ENCODE peak calls at places on chromosomes 4 and X, in seven cellular contexts. E, C, A, N, S, H and U are unnamed samples.

GRCh38 chr4:183823394-183823793 is 81.7 kb upstream of the STOX2 start:
- DNase-seq in H (no peak), A (peak), S (no peak), E (no peak), N (peak), C (no peak), U (peak)

GRCh38 chr4:152938237-152938969 is 2.3 kb downstream of the FHDC1 start:
- DNase-seq in S (peak), N (no peak), E (no peak), A (no peak), H (no peak), C (no peak), U (no peak)

GRCh38 chr4:1626151-1626550 is 58.0 kb downstream of the FAM53A start:
- DNase-seq in N (no peak), A (peak), E (no peak), S (no peak), H (no peak), C (no peak), U (no peak)

GRCh38 chr4:98996056-98996941 is 778 bp downstream of the METAP1 start:
- DNase-seq in S (no peak), E (no peak), H (peak), A (peak), C (no peak), N (peak), U (no peak)

GRCh38 chrX:103175944-103176753 is 38.8 kb upstream of the BEX4 start:
- DNase-seq in N (peak), E (peak), H (peak), C (peak), A (peak), S (peak), U (peak)

GRCh38 chr4:183383606-183384005 is 60.8 kb upstream of the CDKN2AIP start:
- DNase-seq in A (no peak), E (no peak), S (no peak), H (no peak), C (no peak), N (no peak), U (no peak)

GRCh38 chrX:111560801-111561200 is 49.4 kb downstream of the SERTM2 start:
- DNase-seq in A (no peak), H (no peak), C (no peak), S (no peak), E (no peak), N (no peak), U (no peak)

GRCh38 chr4:141711211-141711610 is 74.8 kb downstream of the IL15 start:
- DNase-seq in A (peak), C (peak), N (peak), E (no peak), H (no peak), S (no peak), U (no peak)

GRCh38 chr4:82782626-82783025 is 16.0 kb downstream of the SCD5 start:
- DNase-seq in E (no peak), N (no peak), H (no peak), S (no peak), A (no peak), C (no peak), U (no peak)

DNA sequence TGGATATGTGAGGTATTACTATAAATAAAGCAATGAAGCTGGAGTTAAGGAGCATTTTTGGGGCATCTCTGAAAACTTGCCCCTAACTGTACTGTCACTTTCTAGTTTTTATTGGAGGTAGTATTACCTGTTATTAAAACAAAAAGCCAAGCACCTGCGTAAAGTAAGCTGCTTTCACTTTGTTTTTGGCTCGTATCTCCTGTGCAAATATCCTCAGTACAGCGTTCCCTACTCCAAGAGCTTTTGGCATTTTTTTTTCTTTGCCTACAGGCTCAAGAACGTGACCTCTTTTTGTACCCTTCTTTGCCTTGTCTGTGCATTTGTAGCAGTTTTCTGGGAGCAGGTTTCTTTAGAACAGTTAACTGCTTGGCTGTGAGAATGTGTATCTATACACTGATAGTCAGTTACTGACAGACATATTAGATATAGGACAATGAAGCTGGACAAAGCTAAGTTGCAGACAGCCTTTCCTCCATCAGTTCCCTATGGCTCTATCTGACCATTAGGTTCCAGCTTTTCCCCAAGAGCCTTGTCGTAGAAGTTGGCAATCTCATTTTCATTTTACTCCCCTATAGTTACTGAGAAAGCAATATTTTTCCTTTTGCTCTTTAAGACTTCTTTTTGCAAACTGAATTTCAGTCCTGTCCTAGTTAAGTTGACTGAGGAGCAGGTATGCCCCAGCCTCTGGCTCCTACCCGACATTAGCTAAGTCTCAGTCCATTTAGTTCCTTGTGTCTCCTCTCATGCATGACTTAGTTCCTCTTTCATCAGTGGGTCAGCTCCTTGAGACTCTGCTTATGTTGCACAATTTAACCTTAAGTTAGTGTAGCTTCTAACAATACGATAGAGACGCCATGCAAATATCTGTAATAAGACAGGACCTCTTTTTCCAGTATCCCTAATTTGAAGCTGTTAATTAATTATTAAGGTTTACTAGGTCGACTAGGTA is 71.5 kb upstream of the HPRT1 start:
- DNase-seq in E (no peak), C (no peak), H (no peak), N (no peak), S (no peak), A (no peak), U (no peak)
- H3K4me3 ChIP-seq in E (no peak), C (no peak), H (no peak), N (no peak), S (no peak), A (no peak), U (no peak)

GRCh38 chr4:105714071-105714521 is 5.5 kb downstream of the GSTCD start:
- DNase-seq in S (no peak), C (no peak), N (peak), A (peak), E (no peak), H (no peak), U (no peak)
- H3K4me3 ChIP-seq in S (no peak), C (peak), N (no peak), A (no peak), E (peak), H (no peak), U (no peak)

GRCh38 chr4:16082038-16082423 is 1.8 kb downstream of the PROM1 start:
- DNase-seq in N (peak), C (no peak), H (no peak), A (no peak), S (no peak), E (no peak), U (no peak)
- H3K4me3 ChIP-seq in N (no peak), C (peak), H (peak), A (no peak), S (peak), E (peak), U (peak)

DNA sequence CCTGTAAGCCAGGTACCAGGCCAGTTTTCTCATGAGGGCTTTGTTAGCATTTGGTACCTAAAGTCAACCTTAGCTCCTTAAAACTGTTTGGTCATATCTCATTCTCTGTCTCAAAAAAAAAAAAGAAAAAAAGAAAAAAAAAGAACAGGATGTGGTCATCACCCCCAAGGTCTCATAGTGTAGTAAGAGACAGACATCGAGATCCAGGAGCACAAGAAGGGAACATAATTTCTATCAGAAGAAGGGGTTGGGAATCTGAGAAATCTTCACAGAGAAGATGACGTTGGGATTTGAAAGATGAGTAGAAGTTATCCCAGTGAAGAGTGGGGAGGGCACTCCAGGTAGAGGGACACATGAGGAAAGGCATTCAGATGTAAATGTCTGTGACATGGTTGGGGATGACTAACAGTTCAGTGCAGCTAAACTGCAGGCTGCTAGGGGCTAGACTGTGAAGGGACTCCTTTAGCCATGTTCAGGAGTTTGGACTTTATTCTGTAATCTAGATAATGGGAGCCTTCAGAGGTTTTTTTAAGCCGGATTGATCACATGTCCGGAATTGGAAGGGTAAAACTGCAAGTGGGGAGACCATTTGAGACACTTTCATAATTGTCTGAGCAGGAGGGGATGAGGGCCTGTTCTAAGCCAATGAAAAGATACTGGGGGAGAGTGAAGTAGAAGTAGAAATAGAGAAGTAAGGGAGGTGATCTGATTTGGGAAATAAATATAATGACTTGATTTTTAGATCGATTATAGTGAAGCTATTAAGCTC is 26.9 kb upstream of the GJB1 start:
- DNase-seq in S (no peak), H (no peak), E (no peak), C (no peak), N (no peak), A (no peak), U (no peak)
- H3K4me3 ChIP-seq in S (peak), H (no peak), E (no peak), C (no peak), N (no peak), A (no peak), U (no peak)